ENCODE peak calls at places on chromosomes 16 and 17, in ten cellular contexts. U is upper lobe of right lung, E is LNCaP clone FGC, K is ovary, M is colonic mucosa, X is AG10803, G is AG04449, D is K562, H is transverse colon, L is Panc1. P is an unnamed sample.

GRCh38 chr16:8634991-8635736 is 13.7 kb downstream of the METTL22 start:
- DNase-seq in E (no peak), X (peak), L (no peak), H (no peak), G (no peak), M (no peak), D (peak), K (no peak), U (no peak), P (peak)

GRCh38 chr16:68370221-68370920 is 59.6 kb downstream of the PRMT7 start:
- DNase-seq in K (no peak), M (no peak), X (no peak), E (no peak), H (no peak), U (no peak), L (no peak), G (no peak), D (no peak), P (no peak)

GRCh38 chr17:47131761-47132160 is 57.3 kb downstream of the CDC27 start:
- DNase-seq in K (no peak), E (no peak), U (no peak), D (no peak), X (no peak), L (no peak), G (no peak), H (no peak), M (no peak), P (no peak)

GRCh38 chr17:51395621-51396020 is 135.3 kb downstream of the UTP18 start:
- DNase-seq in M (no peak), H (no peak), E (no peak), U (no peak), D (no peak), G (no peak), K (no peak), X (no peak), L (no peak), P (no peak)

GRCh38 chr16:84458606-84459516 is 45.6 kb downstream of the MEAK7 start:
- DNase-seq in M (no peak), K (peak), U (peak), D (no peak), X (no peak), H (no peak), G (no peak), L (no peak), E (no peak), P (no peak)

GRCh38 chr17:65593870-65594584 is 32.6 kb upstream of the AXIN2 start:
- DNase-seq in L (no peak), X (peak), K (no peak), M (no peak), U (no peak), G (no peak), H (no peak), D (no peak), E (no peak), P (peak)

GRCh38 chr16:4131621-4132020 is 15.4 kb upstream of the ADCY9 start:
- DNase-seq in U (no peak), H (no peak), D (no peak), L (no peak), X (no peak), M (no peak), G (no peak), E (no peak), K (no peak), P (no peak)

GRCh38 chr17:3447625-3448024 is 14.0 kb upstream of the OR1E2 start:
- DNase-seq in H (no peak), X (no peak), K (no peak), D (no peak), L (no peak), E (no peak), U (no peak), G (no peak), M (no peak), P (peak)

GRCh38 chr16:88924834-88925539 is 52.0 kb downstream of the CBFA2T3 start:
- DNase-seq in K (no peak), E (no peak), H (no peak), X (peak), U (no peak), G (peak), M (no peak), L (no peak), D (peak), P (peak)

GRCh38 chr17:57490890-57491289 is 234.6 kb downstream of the MSI2 start:
- DNase-seq in U (no peak), X (no peak), G (no peak), K (no peak), H (no peak), E (no peak), D (no peak), L (no peak), M (no peak), P (no peak)

GRCh38 chr17:50890675-50891516 is 24.7 kb upstream of the TOB1 start:
- DNase-seq in G (no peak), K (no peak), E (no peak), X (no peak), D (no peak), M (no peak), U (no peak), L (no peak), H (no peak), P (peak)

GRCh38 chr17:7241783-7242716 is at the start of gene GABARAP:
- DNase-seq in E (no peak), G (no peak), H (peak), K (peak), U (peak), M (peak), L (peak), D (peak), X (peak), P (peak)

GRCh38 chr16:89507219-89507833 is 877 bp upstream of the SPG7 start:
- DNase-seq in H (no peak), E (no peak), U (no peak), X (no peak), M (peak), G (no peak), D (no peak), K (no peak), L (no peak), P (no peak)

GRCh38 chr17:3015890-3016289 is 47.5 kb downstream of the OR1D5 start:
- DNase-seq in X (peak), G (no peak), M (no peak), D (no peak), E (no peak), K (no peak), U (no peak), H (no peak), L (no peak), P (no peak)

GRCh38 chr17:57106107-57106835 is 21.2 kb downstream of the AKAP1 start:
- DNase-seq in E (no peak), L (no peak), U (no peak), M (no peak), X (no peak), K (no peak), D (no peak), H (peak), G (no peak), P (peak)

GRCh38 chr17:49823614-49824013 is 24.3 kb downstream of the TAC4 start:
- DNase-seq in H (no peak), G (peak), K (no peak), X (peak), U (no peak), E (no peak), D (no peak), L (no peak), M (no peak), P (no peak)

GRCh38 chr17:29933379-29933778 is 3.4 kb upstream of the SSH2 start:
- DNase-seq in X (peak), M (no peak), D (no peak), G (no peak), K (no peak), L (no peak), H (no peak), E (no peak), U (no peak), P (peak)

GRCh38 chr16:3095869-3096268 is 3.2 kb downstream of the ZSCAN10 start:
- DNase-seq in D (peak), K (no peak), H (peak), G (no peak), M (no peak), U (no peak), X (no peak), E (no peak), L (no peak), P (no peak)

GRCh38 chr16:50311891-50312501 is 45.6 kb downstream of the ADCY7 start:
- DNase-seq in U (peak), E (no peak), L (no peak), G (no peak), X (no peak), H (no peak), M (no peak), D (no peak), K (no peak), P (no peak)

GRCh38 chr17:40399185-40399584 is 18.5 kb downstream of the TOP2A start:
- DNase-seq in X (peak), G (peak), L (peak), M (no peak), H (no peak), K (no peak), E (no peak), U (no peak), D (peak), P (peak)

GRCh38 chr16:72083778-72084404 is 9.5 kb downstream of the TXNL4B start:
- DNase-seq in U (no peak), L (no peak), G (no peak), H (no peak), X (no peak), E (no peak), K (no peak), D (no peak), M (no peak), P (no peak)

GRCh38 chr17:19409509-19409908 is 1.5 kb upstream of the RNF112 start:
- DNase-seq in X (peak), G (no peak), M (no peak), H (no peak), U (no peak), K (no peak), E (no peak), L (no peak), D (no peak), P (no peak)

GRCh38 chr17:17305282-17305801 is 2.2 kb downstream of the NT5M start:
- DNase-seq in M (peak), X (no peak), U (no peak), E (no peak), G (no peak), H (peak), L (no peak), K (no peak), D (peak), P (no peak)

GRCh38 chr17:4142107-4142900 is 526 bp downstream of the ZZEF1 start:
- DNase-seq in K (peak), G (no peak), M (peak), U (peak), E (no peak), H (peak), L (no peak), X (peak), D (no peak), P (no peak)

GRCh38 chr16:11224894-11225676 is 30.9 kb downstream of the SOCS1 start:
- DNase-seq in G (no peak), H (peak), M (peak), K (no peak), D (no peak), U (peak), X (no peak), L (no peak), E (no peak), P (no peak)

GRCh38 chr17:33674685-33675084 is 381.6 kb upstream of the ASIC2 start:
- DNase-seq in H (peak), U (no peak), G (peak), D (peak), E (peak), L (peak), M (peak), K (peak), X (peak), P (peak)

GRCh38 chr16:30151091-30151490 is 28.1 kb upstream of the MAPK3 start:
- DNase-seq in E (no peak), U (no peak), L (no peak), K (no peak), M (no peak), D (no peak), X (no peak), G (no peak), H (no peak), P (no peak)

GRCh38 chr17:3502466-3502865 is 26.7 kb downstream of the ASPA start:
- DNase-seq in L (no peak), U (no peak), H (no peak), M (no peak), D (no peak), E (no peak), X (no peak), G (no peak), K (no peak), P (no peak)

GRCh38 chr17:50953831-50954601 is 87.9 kb upstream of the TOB1 start:
- DNase-seq in E (no peak), M (no peak), G (no peak), L (no peak), K (peak), U (peak), D (no peak), X (peak), H (peak), P (peak)

GRCh38 chr17:45405250-45406086 is 27.2 kb downstream of the ARHGAP27 start:
- DNase-seq in K (peak), G (no peak), D (peak), M (peak), X (no peak), E (no peak), L (no peak), U (no peak), H (peak), P (no peak)

GRCh38 chr17:57900991-57901743 is 51.3 kb upstream of the MRPS23 start:
- DNase-seq in H (peak), L (no peak), X (no peak), D (no peak), G (no peak), U (no peak), K (no peak), M (peak), E (peak), P (peak)

GRCh38 chr17:19537116-19537515 is 3.5 kb downstream of the SLC47A1 start:
- DNase-seq in K (no peak), H (no peak), U (peak), E (no peak), L (no peak), G (no peak), X (no peak), M (no peak), D (no peak), P (no peak)

GRCh38 chr17:81164464-81165245 is 652 bp upstream of the PVALEF start:
- DNase-seq in K (no peak), D (no peak), E (no peak), L (no peak), M (no peak), H (no peak), U (no peak), G (no peak), X (no peak), P (no peak)

GRCh38 chr17:17824780-17825614 is 11.8 kb downstream of the SREBF1 start:
- DNase-seq in D (peak), M (no peak), U (no peak), G (no peak), L (no peak), H (no peak), X (no peak), K (peak), E (no peak), P (no peak)

GRCh38 chr17:46719889-46720288 is 98.6 kb downstream of the WNT3 start:
- DNase-seq in K (no peak), D (no peak), X (no peak), G (no peak), E (no peak), U (no peak), M (no peak), H (no peak), L (no peak), P (no peak)

GRCh38 chr16:67436640-67437193 is 5.8 kb downstream of the HSD11B2 start:
- DNase-seq in E (no peak), D (no peak), U (peak), X (no peak), H (no peak), M (peak), G (no peak), K (no peak), L (no peak), P (no peak)

GRCh38 chr17:49845210-49845782 is 2.6 kb downstream of the TAC4 start:
- DNase-seq in M (no peak), E (no peak), L (no peak), D (no peak), K (peak), X (no peak), G (no peak), H (no peak), U (peak), P (no peak)

GRCh38 chr17:74750327-74751069 is 2.1 kb downstream of the NHERF1 start:
- DNase-seq in H (peak), D (no peak), M (peak), K (no peak), X (no peak), U (no peak), L (no peak), E (peak), G (no peak), P (peak)
- H3K4me3 ChIP-seq in H (peak), D (peak), M (peak), K (peak), X (peak), U (peak), L (peak), E (peak), G (peak), P (peak)

GRCh38 chr17:1203111-1203966 is 23.6 kb upstream of the ABR start:
- DNase-seq in E (no peak), K (peak), M (peak), L (no peak), U (peak), H (peak), G (no peak), X (peak), D (peak), P (no peak)
- TF ChIP-seq CTCF in E (peak), K (no peak), M (no peak), L (no peak), U (no peak), H (no peak), G (no peak), X (peak), D (no peak), P (no peak)

GRCh38 chr16:87463722-87464690 is 28.8 kb downstream of the ZCCHC14 start:
- DNase-seq in H (peak), X (peak), K (no peak), E (no peak), D (no peak), U (no peak), M (no peak), G (no peak), L (no peak), P (no peak)
- H3K4me3 ChIP-seq in H (no peak), X (peak), K (no peak), E (no peak), D (no peak), U (peak), M (no peak), G (peak), L (no peak), P (no peak)

GRCh38 chr16:49280022-49280741 is 1.5 kb downstream of the CBLN1 start:
- DNase-seq in H (no peak), U (no peak), M (no peak), X (no peak), G (no peak), K (no peak), E (no peak), D (no peak), L (no peak), P (peak)
- TF ChIP-seq CTCF in H (no peak), U (no peak), M (no peak), X (no peak), G (no peak), K (no peak), E (no peak), D (no peak), L (no peak), P (no peak)

DNA sequence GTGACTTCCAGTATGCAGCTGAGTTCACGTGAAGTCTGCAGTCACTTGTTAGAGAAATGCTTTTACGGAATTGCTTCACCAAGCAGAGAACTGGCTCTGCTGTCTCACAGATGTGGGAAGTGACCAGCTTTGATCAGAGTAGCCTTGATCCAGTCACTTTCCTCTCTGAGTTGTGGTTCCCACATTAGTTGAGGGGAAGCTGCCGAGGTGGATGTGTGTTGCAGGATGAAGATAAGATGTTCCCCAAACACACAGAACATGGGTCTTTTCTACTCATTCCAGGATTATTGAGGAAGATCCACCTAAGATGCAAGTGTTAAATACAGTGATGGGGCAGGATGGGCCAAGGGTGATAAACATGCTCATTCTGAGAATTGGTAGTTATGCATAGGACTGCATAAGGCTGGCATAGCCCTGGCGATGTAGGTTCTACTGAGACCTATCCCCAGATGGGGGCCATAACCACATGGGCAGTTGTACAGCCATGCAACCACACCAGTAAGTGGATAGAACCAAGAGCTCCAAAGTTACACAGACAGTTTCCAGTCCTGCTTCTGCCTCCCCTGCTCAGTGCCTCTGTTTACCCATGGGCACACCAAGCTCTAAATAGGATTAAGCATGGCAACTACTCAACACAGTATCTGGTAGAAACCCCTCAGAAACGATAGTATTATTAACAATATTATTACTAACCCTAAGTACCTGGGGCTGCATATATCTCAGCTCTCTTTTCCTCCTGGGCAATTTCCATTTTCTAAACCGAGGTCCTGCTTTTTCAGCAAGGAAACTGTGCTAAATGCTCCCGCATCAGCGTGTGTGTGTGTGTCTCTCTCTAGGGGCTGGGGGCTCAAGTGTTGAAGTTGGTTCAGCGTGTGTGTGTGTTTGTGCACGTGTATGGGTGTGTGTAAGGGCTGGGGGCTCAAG is 169.0 kb upstream of the MAF start:
- DNase-seq in U (no peak), G (no peak), H (no peak), E (no peak), L (no peak), D (no peak), X (peak), M (no peak), K (no peak), P (no peak)
- H3K4me3 ChIP-seq in U (peak), G (peak), H (peak), E (peak), L (peak), D (peak), X (peak), M (peak), K (peak), P (peak)

GRCh38 chr16:12300490-12300889 is 324.0 kb downstream of the SNX29 start:
- DNase-seq in M (no peak), K (peak), E (no peak), L (no peak), U (no peak), G (no peak), D (no peak), X (no peak), H (no peak), P (no peak)
- TF ChIP-seq CTCF in M (no peak), K (no peak), E (no peak), L (no peak), U (no peak), G (no peak), D (no peak), X (no peak), H (no peak), P (no peak)

P was measured in Caco-2.